ENCODE peak calls at places on chromosomes 2 and 18, in nine cellular contexts. One of them, this sample, is unnamed.

GRCh38 chr18:28581503-28582169 is 404.7 kb upstream of the CDH2 start:
- DNase-seq in H9: no peak
- DNase-seq in suprapubic skin: no peak
- DNase-seq in posterior cingulate gyrus: no peak
- DNase-seq in psoas muscle: no peak
- DNase-seq in HEK293T: no peak
- DNase-seq in GM03348: no peak
- DNase-seq in HCEC 1CT: no peak
- DNase-seq in EL: no peak
- DNase-seq in this sample: no peak

GRCh38 chr2:225993430-225993829 is 593.9 kb downstream of the NYAP2 start:
- DNase-seq in H9: no peak
- DNase-seq in suprapubic skin: no peak
- DNase-seq in posterior cingulate gyrus: no peak
- DNase-seq in psoas muscle: no peak
- DNase-seq in HEK293T: no peak
- DNase-seq in GM03348: no peak
- DNase-seq in HCEC 1CT: peak; percentile 62
- DNase-seq in EL: peak; percentile 56
- DNase-seq in this sample: no peak

GRCh38 chr2:10720983-10721343 is 467 bp upstream of the ATP6V1C2 start:
- DNase-seq in H9: peak; percentile 41
- DNase-seq in suprapubic skin: no peak
- DNase-seq in posterior cingulate gyrus: no peak
- DNase-seq in psoas muscle: no peak
- DNase-seq in HEK293T: no peak
- DNase-seq in GM03348: no peak
- DNase-seq in HCEC 1CT: no peak
- DNase-seq in EL: no peak
- DNase-seq in this sample: no peak

GRCh38 chr2:50290718-50291117 is 741.2 kb downstream of the NRXN1 start:
- DNase-seq in H9: no peak
- DNase-seq in suprapubic skin: no peak
- DNase-seq in posterior cingulate gyrus: no peak
- DNase-seq in psoas muscle: no peak
- DNase-seq in HEK293T: no peak
- DNase-seq in GM03348: no peak
- DNase-seq in HCEC 1CT: no peak
- DNase-seq in EL: no peak
- DNase-seq in this sample: no peak

GRCh38 chr2:231894566-231895380 is 31.4 kb downstream of the NPPC start:
- DNase-seq in H9: no peak
- DNase-seq in suprapubic skin: no peak
- DNase-seq in posterior cingulate gyrus: no peak
- DNase-seq in psoas muscle: no peak
- DNase-seq in HEK293T: no peak
- DNase-seq in GM03348: no peak
- DNase-seq in HCEC 1CT: no peak
- DNase-seq in EL: no peak
- DNase-seq in this sample: no peak

GRCh38 chr2:163077241-163077640 is 238.7 kb upstream of the KCNH7 start:
- DNase-seq in H9: no peak
- DNase-seq in suprapubic skin: no peak
- DNase-seq in posterior cingulate gyrus: no peak
- DNase-seq in psoas muscle: no peak
- DNase-seq in HEK293T: no peak
- DNase-seq in GM03348: no peak
- DNase-seq in HCEC 1CT: no peak
- DNase-seq in EL: no peak
- DNase-seq in this sample: no peak

GRCh38 chr18:49858309-49859005 is 45.1 kb upstream of the ACAA2 start:
- DNase-seq in H9: peak; percentile 78
- DNase-seq in suprapubic skin: no peak
- DNase-seq in posterior cingulate gyrus: no peak
- DNase-seq in psoas muscle: peak; percentile 73
- DNase-seq in HEK293T: peak; percentile 68
- DNase-seq in GM03348: peak; percentile 89
- DNase-seq in HCEC 1CT: peak; percentile 52
- DNase-seq in EL: peak; percentile 69
- DNase-seq in this sample: peak; percentile 67

GRCh38 chr2:41828052-41828643 is 219.7 kb upstream of the PKDCC start:
- DNase-seq in H9: no peak
- DNase-seq in suprapubic skin: no peak
- DNase-seq in posterior cingulate gyrus: no peak
- DNase-seq in psoas muscle: no peak
- DNase-seq in HEK293T: no peak
- DNase-seq in GM03348: no peak
- DNase-seq in HCEC 1CT: no peak
- DNase-seq in EL: no peak
- DNase-seq in this sample: no peak

GRCh38 chr2:235366847-235367246 is 127.0 kb upstream of the AGAP1 start:
- DNase-seq in H9: no peak
- DNase-seq in suprapubic skin: no peak
- DNase-seq in posterior cingulate gyrus: no peak
- DNase-seq in psoas muscle: no peak
- DNase-seq in HEK293T: no peak
- DNase-seq in GM03348: no peak
- DNase-seq in HCEC 1CT: no peak
- DNase-seq in EL: no peak
- DNase-seq in this sample: no peak

GRCh38 chr2:125696573-125696972 is 959.4 kb upstream of the GYPC start:
- DNase-seq in H9: no peak
- DNase-seq in suprapubic skin: no peak
- DNase-seq in posterior cingulate gyrus: no peak
- DNase-seq in psoas muscle: no peak
- DNase-seq in HEK293T: peak; percentile 1
- DNase-seq in GM03348: no peak
- DNase-seq in HCEC 1CT: no peak
- DNase-seq in EL: no peak
- DNase-seq in this sample: no peak